ENCODE peak calls at places on chromosomes 13 and 19, in ten cellular contexts. Q is NCI-H2107, X is PC-3, W is Right ventricle myocardium superior, S is DMS153, B is T-helper 2 cell, P is T-helper 9 cell, N is GF-D8, U is mesothelial cell of epicardium, Y is astrocyte of the spinal cord. E is an unnamed sample.

GRCh38 chr13:30341815-30342570 is 34.6 kb upstream of the KATNAL1 start:
- DNase-seq in S (no peak), W (peak), N (no peak), B (no peak), U (peak), P (no peak), Y (peak), Q (no peak), X (peak), E (no peak)

GRCh38 chr19:22627526-22627925 is 6.6 kb upstream of the ZNF492 start:
- DNase-seq in P (no peak), U (no peak), S (no peak), Q (no peak), N (no peak), W (no peak), B (no peak), Y (no peak), X (no peak), E (no peak)

GRCh38 chr13:48875071-48875470 is 100.6 kb upstream of the FNDC3A start:
- DNase-seq in S (no peak), W (no peak), N (no peak), X (no peak), U (no peak), B (no peak), Q (no peak), P (no peak), Y (no peak), E (no peak)

GRCh38 chr19:29302002-29302928 is 89.3 kb upstream of the UQCRFS1 start:
- DNase-seq in Q (no peak), P (no peak), N (no peak), B (no peak), W (no peak), Y (no peak), S (no peak), U (no peak), X (no peak), E (no peak)

GRCh38 chr13:23753523-23753922 is 135.7 kb downstream of the MIPEP start:
- DNase-seq in W (no peak), U (no peak), N (no peak), S (peak), Y (peak), B (no peak), Q (no peak), P (no peak), X (peak), E (no peak)

GRCh38 chr13:108508263-108508662 is 121.1 kb upstream of the MYO16 start:
- DNase-seq in B (no peak), U (no peak), S (no peak), Q (no peak), P (no peak), N (no peak), X (peak), Y (peak), W (no peak), E (peak)

GRCh38 chr19:30670011-30670329 is 297.8 kb downstream of the ZNF536 start:
- DNase-seq in N (no peak), Y (no peak), U (no peak), S (no peak), W (no peak), P (no peak), B (no peak), X (no peak), Q (no peak), E (no peak)

GRCh38 chr13:73045036-73045435 is 13.8 kb upstream of the KLF5 start:
- DNase-seq in Q (no peak), U (no peak), S (no peak), Y (no peak), P (no peak), N (no peak), W (no peak), B (no peak), X (no peak), E (no peak)

GRCh38 chr19:11737964-11738745 is 591 bp downstream of the ZNF823 start:
- DNase-seq in Y (peak), U (peak), X (peak), Q (peak), N (peak), W (peak), P (peak), S (no peak), B (peak), E (no peak)

GRCh38 chr19:3835055-3835435 is 33.8 kb downstream of the ZFR2 start:
- DNase-seq in X (no peak), S (no peak), B (no peak), W (no peak), U (no peak), Q (no peak), Y (no peak), P (no peak), N (no peak), E (no peak)

GRCh38 chr19:17929056-17929455 is 3.8 kb upstream of the CCDC124 start:
- DNase-seq in P (no peak), N (no peak), S (no peak), Y (no peak), B (no peak), W (no peak), X (no peak), U (no peak), Q (no peak), E (no peak)